ENCODE peak calls at places on chromosomes 7 and 10, in eight cellular contexts. H is cardiac muscle cell; R is pancreas; U is GM23338; D is aorta; J is CD4-positive, alpha-beta T cell; W is A673; F is endodermal cell. Y is an unnamed sample.

GRCh38 chr7:21642422-21642821 is 99.6 kb downstream of the DNAH11 start:
- DNase-seq in W (peak; percentile 50), J (no peak), D (no peak), H (peak; percentile 19), R (no peak), F (peak; percentile 77), U (peak; percentile 8), Y (no peak)

GRCh38 chr7:557556-557877 is 37.9 kb upstream of the PDGFA start:
- DNase-seq in J (no peak), U (no peak), W (no peak), D (peak; percentile 82), R (peak; percentile 20), H (peak; percentile 28), F (no peak), Y (no peak)

GRCh38 chr10:71351628-71352319 is 32.7 kb downstream of the SLC29A3 start:
- DNase-seq in R (no peak), H (no peak), D (peak; percentile 64), F (no peak), W (no peak), J (no peak), U (no peak), Y (no peak)

GRCh38 chr7:42081672-42082071 is 155.3 kb downstream of the GLI3 start:
- DNase-seq in U (no peak), D (no peak), F (no peak), R (no peak), H (no peak), J (no peak), W (no peak), Y (no peak)

GRCh38 chr7:84510501-84510900 is 315.9 kb upstream of the SEMA3A start:
- DNase-seq in R (no peak), H (peak; percentile 16), W (no peak), F (no peak), J (no peak), U (no peak), D (no peak), Y (no peak)

GRCh38 chr10:17510242-17510908 is 56.0 kb upstream of the ST8SIA6 start:
- DNase-seq in F (no peak), R (no peak), U (no peak), D (no peak), H (no peak), J (no peak), W (no peak), Y (no peak)

GRCh38 chr10:43606323-43607198 is at the start of gene ZNF485:
- DNase-seq in F (peak; percentile 90), D (peak; percentile 83), R (peak; percentile 70), H (peak; percentile 78), J (peak; percentile 48), U (peak; percentile 87), W (peak; percentile 79), Y (no peak)

GRCh38 chr10:59820471-59820870 is 67.2 kb upstream of the MRLN start:
- DNase-seq in J (no peak), W (no peak), F (no peak), D (no peak), R (no peak), H (no peak), U (no peak), Y (no peak)

GRCh38 chr7:112160130-112160770 is 45.9 kb downstream of the DOCK4 start:
- DNase-seq in W (peak; percentile 36), H (peak; percentile 40), U (no peak), D (no peak), F (no peak), R (no peak), J (no peak), Y (no peak)

GRCh38 chr7:508461-509170 is 11.0 kb downstream of the PDGFA start:
- DNase-seq in H (no peak), F (no peak), W (no peak), D (peak; percentile 36), U (no peak), J (no peak), R (peak; percentile 36), Y (no peak)

GRCh38 chr10:72242675-72243074 is 26.6 kb upstream of the ASCC1 start:
- DNase-seq in H (peak; percentile 98), F (peak; percentile 78), W (no peak), D (peak; percentile 84), R (peak; percentile 34), U (peak; percentile 31), J (no peak), Y (no peak)

GRCh38 chr7:74417419-74417971 is 36.2 kb upstream of the GTF2IRD1 start:
- DNase-seq in D (peak; percentile 73), R (peak; percentile 69), F (peak; percentile 90), H (peak; percentile 78), W (peak; percentile 64), J (peak; percentile 30), U (peak; percentile 78), Y (no peak)

GRCh38 chr7:19024261-19024660 is 93.2 kb downstream of the TWIST1 start:
- DNase-seq in J (no peak), U (no peak), W (no peak), H (peak; percentile 89), F (no peak), D (no peak), R (no peak), Y (no peak)
- H3K27ac ChIP-seq in J (no peak overlapping the region), U (no peak overlapping the region), W (no peak overlapping the region), H (no peak overlapping the region), F (no peak overlapping the region), D (no peak overlapping the region), R (no peak overlapping the region), Y (no peak overlapping the region)

DNA sequence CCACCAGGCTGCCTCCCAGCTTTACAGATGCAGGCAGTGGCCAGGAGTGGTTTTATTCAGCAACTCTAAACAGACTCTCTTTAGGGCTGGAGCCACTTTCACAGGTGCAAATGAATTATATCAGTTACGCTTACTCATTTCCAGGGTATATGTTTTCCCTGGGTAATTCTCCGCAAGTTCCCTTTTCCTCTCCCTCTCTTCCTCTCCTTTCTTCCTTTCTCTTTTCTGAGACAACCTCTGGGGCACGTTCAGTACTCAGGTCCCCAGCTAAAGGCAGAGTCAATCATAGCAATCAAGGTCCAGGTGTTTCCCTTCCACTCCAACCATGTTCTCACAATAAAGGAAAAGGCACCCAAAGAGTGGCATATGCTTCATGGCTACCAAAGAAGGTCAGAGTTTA is 41.3 kb downstream of the PDLIM1 start:
- DNase-seq in F (no peak), W (no peak), H (no peak), R (no peak), U (no peak), J (no peak), D (no peak), Y (no peak)
- H3K27ac ChIP-seq in F (no peak overlapping the region), W (no peak overlapping the region), H (no peak overlapping the region), R (no peak overlapping the region), U (peak overlapping the region; percentile 61), J (no peak overlapping the region), D (peak overlapping the region; percentile 65), Y (no peak overlapping the region)

GRCh38 chr7:121339082-121339481 is 10.3 kb downstream of the WNT16 start:
- DNase-seq in J (no peak), R (no peak), H (no peak), F (no peak), D (no peak), U (no peak), W (no peak), Y (no peak)
- H3K27ac ChIP-seq in J (no peak overlapping the region), R (no peak overlapping the region), H (no peak overlapping the region), F (no peak overlapping the region), D (no peak overlapping the region), U (no peak overlapping the region), W (no peak overlapping the region), Y (no peak overlapping the region)

GRCh38 chr7:134741901-134742635 is 37.4 kb upstream of the CALD1 start:
- DNase-seq in W (no peak), R (no peak), U (peak; percentile 85), D (no peak), H (peak; percentile 88), J (no peak), F (peak; percentile 90), Y (no peak)

GRCh38 chr7:134744569-134744968 is 34.9 kb upstream of the CALD1 start:
- DNase-seq in R (no peak), J (no peak), U (peak; percentile 75), F (no peak), H (no peak), D (no peak), W (no peak), Y (no peak)

GRCh38 chr7:134739362-134739761 is 40.1 kb upstream of the CALD1 start:
- DNase-seq in U (no peak), R (no peak), F (peak; percentile 3), H (no peak), D (no peak), W (no peak), J (no peak), Y (no peak)

GRCh38 chr7:134740364-134740763 is 39.1 kb upstream of the CALD1 start:
- DNase-seq in W (no peak), H (no peak), F (peak; percentile 11), R (no peak), D (no peak), U (no peak), J (no peak), Y (no peak)

DNA sequence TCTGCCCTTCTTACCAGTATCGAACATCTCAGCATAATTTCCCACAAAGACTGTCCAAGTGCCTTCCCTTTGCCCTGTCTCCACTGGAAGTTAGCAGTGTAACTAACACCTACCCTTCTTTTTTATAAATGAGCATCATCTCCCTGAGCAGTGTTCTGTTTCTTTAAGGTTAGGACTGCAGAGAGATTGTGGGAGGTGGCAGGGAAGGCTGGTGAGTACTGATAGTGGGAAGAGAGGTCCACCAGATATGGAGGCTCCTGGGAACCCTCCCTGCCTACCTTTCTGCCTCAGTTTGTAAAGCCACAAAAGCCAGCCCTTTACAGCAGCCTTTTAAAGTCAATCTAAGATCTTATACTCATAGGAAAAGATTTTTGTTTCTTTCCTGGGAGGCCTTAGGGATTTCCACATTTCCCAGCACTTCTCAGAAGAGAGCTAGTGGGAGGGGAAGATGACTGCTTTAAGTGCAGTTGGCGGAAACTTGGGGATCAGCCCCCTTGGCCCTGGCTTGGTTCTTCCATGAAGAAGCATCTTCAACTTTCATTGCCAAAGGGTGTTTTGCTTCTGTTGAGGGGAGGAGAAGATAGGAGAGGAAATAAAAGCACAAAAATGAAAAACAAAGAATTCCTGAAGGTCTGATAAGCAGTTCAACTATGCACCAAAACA is 36.6 kb upstream of the CALD1 start:
- DNase-seq in D (peak; percentile 62), U (no peak), H (peak; percentile 86), F (no peak), R (no peak), W (no peak), J (no peak), Y (no peak)
- H3K27ac ChIP-seq in D (peak overlapping the region; percentile 95), U (peak overlapping the region; percentile 59), H (no peak overlapping the region), F (no peak overlapping the region), R (no peak overlapping the region), W (no peak overlapping the region), J (no peak overlapping the region), Y (no peak overlapping the region)

DNA sequence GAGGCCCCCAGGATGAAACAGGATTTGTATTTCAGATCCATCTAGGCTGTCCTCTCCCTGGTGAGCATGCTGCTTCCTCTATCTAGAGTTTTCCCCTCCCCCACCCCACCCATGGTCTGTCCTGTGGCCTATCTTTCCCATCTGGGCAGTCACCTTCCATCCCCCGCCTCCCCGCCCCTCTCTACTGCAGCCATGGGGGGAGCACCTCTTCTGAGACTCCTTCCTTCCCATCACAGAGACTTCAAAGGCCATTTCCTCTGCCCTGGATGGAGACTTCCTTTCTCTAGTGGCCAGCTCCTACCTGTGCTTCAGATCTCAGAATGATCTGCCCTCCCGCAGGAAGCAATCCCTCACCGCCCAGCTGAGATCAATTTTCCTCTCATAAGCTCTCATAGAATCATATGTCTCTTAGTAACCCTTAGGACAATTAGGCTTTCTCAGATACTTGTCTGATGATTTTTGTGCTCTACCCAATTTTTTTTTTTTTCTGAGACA is 212.5 kb upstream of the PRSS58 start:
- DNase-seq in R (no peak), F (no peak), D (no peak), J (no peak), W (no peak), U (no peak), H (no peak), Y (no peak)
- H3K27ac ChIP-seq in R (no peak overlapping the region), F (no peak overlapping the region), D (no peak overlapping the region), J (no peak overlapping the region), W (no peak overlapping the region), U (no peak overlapping the region), H (no peak overlapping the region), Y (no peak overlapping the region)

Y was measured in SK-N-MC.